ENCODE peak calls at places on chromosomes 16 and 17, in four cellular contexts. B is osteoblast, G is transverse colon, P is heart right ventricle. D is an unnamed sample.

GRCh38 chr17:28528329-28529011 is 22.3 kb downstream of the FOXN1 start:
- DNase-seq in B (peak), G (peak), P (no peak), D (no peak)

GRCh38 chr16:31202402-31203385 is at the start of gene PYCARD:
- DNase-seq in B (peak), G (peak), P (peak), D (no peak)

GRCh38 chr17:4161179-4161559 is 18.2 kb downstream of the CYB5D2 start:
- DNase-seq in B (peak), G (no peak), P (no peak), D (peak)

GRCh38 chr17:82004485-82005455 is 17.9 kb downstream of the CENPX start:
- DNase-seq in B (no peak), G (no peak), P (no peak), D (no peak)

GRCh38 chr17:78798695-78799559 is 16.9 kb upstream of the CYTH1 start:
- DNase-seq in B (peak), G (no peak), P (no peak), D (peak)

GRCh38 chr17:42608692-42609181 is 437 bp downstream of the RETREG3 start:
- DNase-seq in B (peak), G (no peak), P (no peak), D (no peak)

GRCh38 chr17:82020874-82021727 is 1.6 kb downstream of the CENPX start:
- DNase-seq in B (peak), G (peak), P (peak), D (peak)

GRCh38 chr17:79941088-79942010 is 94.3 kb downstream of the TBC1D16 start:
- DNase-seq in B (peak), G (peak), P (peak), D (no peak)

GRCh38 chr17:46963571-46963970 is 15.5 kb downstream of the RPRML start:
- DNase-seq in B (no peak), G (no peak), P (no peak), D (no peak)

GRCh38 chr16:85067024-85067423 is 39.4 kb downstream of the KIAA0513 start:
- DNase-seq in B (no peak), G (no peak), P (no peak), D (no peak)

GRCh38 chr16:89359296-89360147 is 130.8 kb downstream of the ANKRD11 start:
- DNase-seq in B (peak), G (no peak), P (no peak), D (no peak)

DNA sequence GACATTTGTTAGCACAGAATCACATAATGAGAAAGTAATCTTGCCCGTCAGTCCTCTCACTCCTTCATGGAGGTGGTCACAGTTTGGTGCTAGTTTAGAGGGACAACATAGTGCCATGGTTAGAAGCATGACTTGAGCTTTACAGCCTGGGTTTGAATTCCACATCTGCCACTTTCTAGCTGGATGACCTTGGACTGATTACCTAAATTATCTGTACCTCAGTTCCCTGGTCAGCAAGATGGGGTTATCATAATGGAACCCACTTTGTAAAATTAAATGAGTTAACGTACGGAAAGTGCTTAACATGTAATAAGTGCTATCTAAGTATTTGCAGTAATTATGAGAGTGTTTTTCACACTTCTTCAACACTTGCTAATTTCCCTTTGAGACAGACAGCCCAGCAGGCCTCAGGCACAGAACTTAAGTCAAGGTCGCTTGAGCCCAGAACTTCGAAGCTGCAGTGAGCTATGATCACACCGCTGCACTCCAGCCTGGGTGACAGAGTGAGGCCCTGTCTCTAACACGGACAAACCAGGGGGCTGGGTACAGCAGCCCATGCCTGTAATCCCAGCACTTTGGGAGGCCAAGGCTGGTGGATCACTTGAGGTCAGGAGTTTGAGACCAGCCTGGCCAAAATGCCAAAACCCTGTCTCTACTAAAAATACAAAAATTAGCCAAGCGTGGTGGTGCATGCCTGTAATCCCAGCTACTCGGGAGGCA is 7.1 kb downstream of the VWA3A start:
- DNase-seq in B (no peak), G (no peak), P (no peak), D (no peak)
- H3K27ac ChIP-seq in B (no peak), G (no peak), P (no peak), D (no peak)

DNA sequence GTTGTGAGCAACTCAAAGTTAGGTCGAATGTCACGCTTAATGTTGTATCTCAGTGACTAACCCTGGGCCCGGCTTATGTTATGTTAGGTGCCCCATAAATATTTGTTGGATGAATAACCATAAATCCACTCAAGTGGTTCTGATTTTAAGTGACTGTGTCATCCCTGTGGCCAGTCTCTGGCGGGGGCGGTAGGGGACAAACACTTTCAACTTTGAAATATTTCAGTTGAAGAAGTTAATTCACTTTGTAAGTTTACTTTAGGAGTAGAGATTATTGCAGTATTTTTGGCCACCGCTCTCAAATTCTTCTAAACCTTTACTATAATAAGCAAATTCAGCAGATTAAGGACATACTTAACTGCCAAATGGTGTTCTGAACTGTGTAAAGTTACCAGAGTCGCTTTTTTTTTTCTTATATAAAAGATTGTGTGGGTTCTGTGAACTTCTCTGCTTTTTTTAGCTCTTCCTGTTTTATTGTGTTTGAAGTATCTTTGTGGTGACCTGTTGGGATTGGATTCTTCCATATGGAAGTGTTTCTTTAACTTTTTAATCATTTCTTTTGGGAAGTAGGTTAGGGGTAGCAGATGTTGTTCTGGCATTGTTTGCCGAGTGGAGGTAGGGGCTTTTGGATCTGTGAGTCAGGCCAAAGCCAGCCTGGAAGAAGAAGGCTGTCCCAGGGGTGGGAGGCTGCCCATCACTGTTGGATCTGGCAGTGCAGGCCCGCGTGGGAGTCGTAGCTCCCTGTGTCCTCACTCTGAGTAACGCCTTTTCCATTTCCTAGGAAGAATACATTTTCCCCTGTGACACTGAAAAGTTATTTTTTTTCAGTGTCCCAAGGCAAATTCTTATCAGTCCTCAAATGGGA is 61.4 kb upstream of the TBX2 start:
- DNase-seq in B (no peak), G (no peak), P (peak), D (peak)
- H3K27ac ChIP-seq in B (peak), G (peak), P (peak), D (peak)

DNA sequence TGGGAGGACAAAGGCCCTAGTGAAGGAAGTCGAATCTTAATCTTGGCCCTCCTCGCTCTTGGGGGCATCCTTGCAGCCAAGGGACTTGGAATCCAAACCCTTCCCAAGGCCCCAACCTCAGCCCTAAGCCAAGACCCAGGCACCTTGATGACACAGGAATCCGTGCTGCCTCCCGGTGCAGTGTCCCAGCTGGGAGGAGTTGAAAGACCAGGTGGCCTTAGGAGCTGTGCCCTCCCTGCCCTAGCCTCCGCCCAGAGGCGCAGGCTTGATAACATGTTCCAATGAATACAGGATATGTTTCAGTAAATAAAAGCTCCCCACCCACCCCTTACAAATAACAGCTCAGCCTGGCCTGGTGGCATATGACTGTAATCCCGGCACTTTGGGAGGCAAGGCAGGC is at the start of gene CHST5:
- DNase-seq in B (peak), G (peak), P (no peak), D (no peak)
- H3K27ac ChIP-seq in B (no peak), G (peak), P (no peak), D (no peak)

DNA sequence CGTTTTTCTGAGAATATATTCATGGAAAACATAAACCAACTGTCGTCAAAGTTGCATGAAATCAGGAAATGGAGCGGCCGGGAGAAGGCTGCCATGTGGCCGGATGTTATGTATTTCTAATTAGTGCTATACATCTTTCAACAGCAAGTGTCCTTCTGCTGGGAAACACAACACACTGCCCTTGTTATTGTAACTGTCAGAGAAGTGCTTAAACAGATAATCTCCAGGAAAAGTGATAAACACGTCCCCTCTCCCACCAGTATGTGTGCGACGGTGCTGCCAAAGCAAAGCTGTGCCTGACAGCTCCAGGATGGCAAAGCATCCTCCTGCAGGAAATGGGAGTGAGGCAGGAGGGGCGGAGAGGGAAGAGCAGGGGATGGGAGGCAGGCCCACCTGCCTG is 111.8 kb downstream of the SMG6 start:
- DNase-seq in B (no peak), G (no peak), P (no peak), D (no peak)
- H3K27ac ChIP-seq in B (peak), G (peak), P (peak), D (peak)

GRCh38 chr16:81696959-81697293 is 82.2 kb upstream of the PLCG2 start:
- DNase-seq in B (no peak), G (no peak), P (no peak), D (no peak)
- H3K27ac ChIP-seq in B (no peak), G (peak), P (peak), D (no peak)

DNA sequence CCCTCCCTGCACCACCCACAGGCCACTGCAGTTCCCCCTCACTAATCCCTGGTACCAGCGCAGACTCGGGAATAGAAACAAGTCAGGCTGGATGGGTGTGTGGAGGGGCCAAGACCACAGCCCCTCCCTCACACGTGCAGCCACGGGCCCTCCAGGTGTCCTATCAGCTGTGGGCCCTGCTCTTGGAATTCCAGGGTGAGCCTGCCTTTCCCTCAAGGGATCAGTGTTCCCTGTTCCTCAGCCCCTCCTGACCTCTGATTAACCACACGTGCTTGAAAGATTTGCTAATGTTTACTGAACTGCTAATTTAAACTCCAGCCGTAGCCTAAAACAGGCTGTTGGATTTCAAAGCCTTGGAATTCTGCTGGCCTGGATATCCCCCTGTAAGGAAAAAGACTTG is 146.5 kb downstream of the SOCS1 start:
- DNase-seq in B (no peak), G (no peak), P (no peak), D (no peak)
- H3K27ac ChIP-seq in B (no peak), G (peak), P (no peak), D (no peak)

GRCh38 chr16:641326-642188 is at the start of gene MCRIP2:
- DNase-seq in B (peak), G (peak), P (peak), D (peak)
- H3K27ac ChIP-seq in B (peak), G (peak), P (peak), D (no peak)